ENCODE peak calls at places on chromosomes 11 and 22, in five cellular contexts. R is K562, M is right lobe of liver, Z is tibial nerve, N is transverse colon. V is an unnamed sample.

GRCh38 chr11:100329352-100329751 is 357.7 kb upstream of the ARHGAP42 start:
- DNase-seq in M (no peak), N (no peak), R (no peak), Z (no peak), V (no peak)

GRCh38 chr22:49586873-49587272 is 240.8 kb downstream of the BRD1 start:
- DNase-seq in R (no peak), Z (no peak), M (no peak), N (peak), V (no peak)

GRCh38 chr11:75268626-75269366 is 28.2 kb downstream of the TPBGL start:
- DNase-seq in M (peak), N (peak), Z (no peak), R (no peak), V (no peak)

GRCh38 chr11:71454470-71455113 is 1.6 kb downstream of the NADSYN1 start:
- DNase-seq in R (no peak), M (peak), N (peak), Z (no peak), V (peak)

GRCh38 chr11:112321521-112322172 is 61.0 kb upstream of the PLET1 start:
- DNase-seq in Z (no peak), N (peak), R (no peak), M (peak), V (peak)

GRCh38 chr11:86115542-86116385 is 46.9 kb upstream of the PICALM start:
- DNase-seq in Z (no peak), N (no peak), R (no peak), M (no peak), V (no peak)

GRCh38 chr11:606245-606644 is 9.5 kb downstream of the IRF7 start:
- DNase-seq in N (no peak), M (peak), Z (no peak), R (no peak), V (peak)

GRCh38 chr11:14443642-14444041 is 56.0 kb downstream of the COPB1 start:
- DNase-seq in Z (no peak), N (peak), R (no peak), M (peak), V (peak)

GRCh38 chr11:73345481-73346147 is 30.6 kb upstream of the RELT start:
- DNase-seq in R (no peak), N (no peak), M (no peak), Z (no peak), V (no peak)

GRCh38 chr11:283405-284080 is 5.3 kb downstream of the NLRP6 start:
- DNase-seq in M (no peak), R (no peak), Z (no peak), N (no peak), V (no peak)

GRCh38 chr22:20523118-20523983 is 15.9 kb downstream of the MED15 start:
- DNase-seq in Z (no peak), N (no peak), R (peak), M (no peak), V (no peak)

GRCh38 chr11:129273322-129273721 is 81.2 kb upstream of the ARHGAP32 start:
- DNase-seq in N (no peak), R (no peak), M (no peak), Z (no peak), V (no peak)

GRCh38 chr11:31947051-31947450 is 135.9 kb upstream of the PAX6 start:
- DNase-seq in Z (no peak), N (no peak), M (no peak), R (no peak), V (no peak)

GRCh38 chr11:77732143-77732542 is 88.4 kb downstream of the RSF1 start:
- DNase-seq in M (no peak), R (no peak), N (no peak), Z (no peak), V (no peak)

GRCh38 chr11:1546536-1547466 is 25.3 kb downstream of the DUSP8 start:
- DNase-seq in N (peak), Z (no peak), R (peak), M (peak), V (peak)

GRCh38 chr11:118529584-118530175 is 1.3 kb upstream of the TMEM25 start:
- DNase-seq in R (no peak), Z (no peak), N (no peak), M (no peak), V (no peak)

GRCh38 chr22:42645341-42645937 is 3.8 kb downstream of the CYB5R3 start:
- DNase-seq in R (no peak), Z (no peak), M (no peak), N (no peak), V (no peak)

GRCh38 chr11:24900524-24900923 is 403.7 kb downstream of the LUZP2 start:
- DNase-seq in N (no peak), R (no peak), Z (no peak), M (no peak), V (no peak)

GRCh38 chr11:35842958-35843357 is 100.9 kb upstream of the LDLRAD3 start:
- DNase-seq in Z (no peak), R (no peak), N (no peak), M (no peak), V (no peak)

GRCh38 chr11:10518891-10519290 is 22.1 kb downstream of the RNF141 start:
- DNase-seq in M (no peak), R (no peak), N (no peak), Z (no peak), V (no peak)

GRCh38 chr11:134173296-134173695 is 50.5 kb downstream of the NCAPD3 start:
- DNase-seq in Z (no peak), M (no peak), R (no peak), N (no peak), V (no peak)

GRCh38 chr22:21628386-21629261 is 1.2 kb downstream of the YDJC start:
- DNase-seq in Z (no peak), R (peak), M (peak), N (no peak), V (no peak)

GRCh38 chr11:19766206-19766605 is 53.6 kb downstream of the NAV2 start:
- DNase-seq in N (no peak), M (no peak), R (no peak), Z (no peak), V (no peak)

GRCh38 chr22:27474711-27475547 is 326.6 kb downstream of the MN1 start:
- DNase-seq in Z (no peak), R (no peak), N (no peak), M (no peak), V (no peak)

GRCh38 chr11:41459602-41460405 is at the start of gene LRRC4C:
- DNase-seq in N (no peak), Z (no peak), R (no peak), M (no peak), V (no peak)

GRCh38 chr11:75691804-75692203 is 23.0 kb upstream of the MAP6 start:
- DNase-seq in N (no peak), Z (no peak), R (no peak), M (no peak), V (no peak)

GRCh38 chr22:50206599-50206998 is 5.8 kb downstream of the SELENOO start:
- DNase-seq in N (peak), R (peak), M (peak), Z (no peak), V (no peak)

GRCh38 chr11:57072640-57073039 is 83.9 kb downstream of the OR5AK2 start:
- DNase-seq in Z (peak), R (no peak), M (no peak), N (no peak), V (no peak)

GRCh38 chr11:74933765-74934164 is 15.1 kb downstream of the XRRA1 start:
- DNase-seq in R (no peak), Z (no peak), N (no peak), M (no peak), V (no peak)

GRCh38 chr11:62912268-62912667 is 8.9 kb downstream of the CHRM1 start:
- DNase-seq in M (no peak), R (no peak), Z (no peak), N (no peak), V (no peak)

GRCh38 chr11:116792869-116793475 is 1.3 kb upstream of the APOA5 start:
- DNase-seq in N (no peak), M (no peak), Z (no peak), R (no peak), V (no peak)

GRCh38 chr22:27880778-27881394 is 38.2 kb downstream of the PITPNB start:
- DNase-seq in R (peak), Z (peak), N (no peak), M (no peak), V (peak)

GRCh38 chr22:50416996-50417395 is 57.8 kb downstream of the SBF1 start:
- DNase-seq in N (no peak), R (no peak), Z (no peak), M (no peak), V (no peak)

GRCh38 chr11:75814369-75814685 is 683 bp upstream of the UVRAG start:
- DNase-seq in N (no peak), Z (no peak), R (no peak), M (no peak), V (no peak)

GRCh38 chr11:12693485-12694181 is 19.4 kb downstream of the TEAD1 start:
- DNase-seq in M (peak), Z (peak), R (no peak), N (peak), V (peak)

GRCh38 chr11:79227308-79227707 is 213.5 kb downstream of the TENM4 start:
- DNase-seq in M (no peak), N (no peak), Z (no peak), R (no peak), V (no peak)

GRCh38 chr11:11262171-11262920 is 90.7 kb downstream of the CSNK2A3 start:
- DNase-seq in Z (no peak), M (no peak), N (no peak), R (no peak), V (no peak)

GRCh38 chr11:2686360-2687222 is 13.2 kb downstream of the KCNQ1OT1 start:
- DNase-seq in N (no peak), Z (no peak), M (no peak), R (no peak), V (peak)

GRCh38 chr11:69209421-69209820 is 53.7 kb downstream of the SMIM38 start:
- DNase-seq in R (no peak), N (no peak), Z (no peak), M (no peak), V (no peak)

GRCh38 chr11:69209038-69209350 is 53.3 kb downstream of the SMIM38 start:
- DNase-seq in N (no peak), M (no peak), R (no peak), Z (no peak), V (no peak)

GRCh38 chr11:69209936-69210659 is 54.4 kb downstream of the SMIM38 start:
- DNase-seq in M (no peak), Z (no peak), N (no peak), R (peak), V (no peak)

GRCh38 chr11:69211540-69212120 is 55.9 kb downstream of the SMIM38 start:
- DNase-seq in Z (no peak), M (no peak), N (no peak), R (no peak), V (peak)

GRCh38 chr11:69210660-69211035 is 54.9 kb downstream of the SMIM38 start:
- DNase-seq in N (no peak), R (no peak), M (no peak), Z (no peak), V (no peak)
- TF ChIP-seq POLR2A in N (no peak), R (no peak), M (no peak), Z (no peak), V (no peak)

GRCh38 chr11:9460322-9461067 is at the start of gene ZNF143:
- DNase-seq in R (peak), Z (peak), M (peak), N (peak), V (peak)
- TF ChIP-seq POLR2A in R (peak), Z (peak), M (peak), N (peak), V (peak)

GRCh38 chr11:124889692-124890091 is 8.0 kb downstream of the ROBO4 start:
- DNase-seq in R (no peak), M (no peak), N (no peak), Z (no peak), V (no peak)
- TF ChIP-seq POLR2A in R (no peak), M (no peak), N (no peak), Z (no peak), V (no peak)

DNA sequence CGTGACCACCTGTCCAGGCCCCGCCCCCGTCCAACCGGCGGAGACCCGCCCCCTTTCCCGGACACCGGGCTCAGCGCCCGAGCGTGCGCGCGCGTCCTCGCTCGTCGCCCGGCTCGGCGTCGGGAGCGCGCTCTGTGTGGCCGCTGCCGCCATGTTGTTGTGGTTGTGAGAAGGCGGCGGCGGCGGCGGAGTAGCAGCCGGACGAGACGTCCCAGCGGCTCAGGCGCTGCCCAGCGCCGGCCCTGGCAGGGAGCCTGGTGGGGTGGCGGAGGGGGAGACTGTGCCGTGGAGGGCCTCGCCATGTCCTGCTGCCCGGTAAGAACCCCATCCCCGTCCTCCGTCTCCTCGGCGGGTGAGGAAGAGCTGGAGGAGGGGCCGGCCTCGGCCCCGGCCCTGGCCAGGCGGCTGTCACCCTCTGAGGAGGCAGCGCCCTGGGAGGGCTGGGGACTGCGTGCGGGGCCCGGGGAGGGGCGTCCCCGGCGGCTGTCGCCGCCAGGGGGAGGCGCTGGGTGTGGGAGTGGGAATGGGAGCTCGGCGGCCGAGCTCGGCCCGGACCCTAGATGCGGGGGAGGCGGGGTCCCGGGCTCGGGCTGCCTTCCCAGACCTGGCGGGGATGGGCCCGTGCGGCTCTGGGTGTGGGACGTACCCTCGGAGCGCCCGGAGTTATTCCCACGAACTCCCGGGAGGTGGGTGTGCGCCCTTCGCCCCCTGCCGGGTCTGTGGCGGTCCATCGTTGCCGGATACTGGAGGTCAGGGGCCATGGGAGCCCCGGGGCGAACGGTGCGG is at the start of gene MTMR3:
- DNase-seq in Z (peak), N (peak), R (peak), M (peak), V (peak)
- TF ChIP-seq POLR2A in Z (peak), N (peak), R (peak), M (peak), V (peak)

DNA sequence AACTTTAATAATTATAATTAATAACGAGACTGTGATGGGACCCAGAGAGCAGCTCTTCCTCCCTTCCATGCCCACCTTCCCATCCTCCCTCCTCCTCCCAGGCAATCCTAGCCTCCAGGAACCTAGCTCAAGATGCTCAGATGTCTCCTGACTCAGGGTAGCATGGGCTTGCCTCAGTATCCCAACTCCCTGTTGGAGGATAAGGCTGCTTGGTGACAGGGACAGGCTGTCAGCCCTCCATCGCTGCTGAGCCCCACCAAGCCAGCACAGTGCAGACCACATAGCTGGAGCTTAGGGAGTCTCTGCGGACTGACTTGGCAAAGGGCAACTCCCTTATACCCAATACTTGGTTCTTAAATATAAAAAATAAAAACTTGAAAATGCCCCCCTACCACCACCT is 11.5 kb downstream of the MYH9 start:
- DNase-seq in M (no peak), N (no peak), Z (no peak), R (no peak), V (no peak)
- TF ChIP-seq POLR2A in M (no peak), N (no peak), Z (no peak), R (no peak), V (no peak)

DNA sequence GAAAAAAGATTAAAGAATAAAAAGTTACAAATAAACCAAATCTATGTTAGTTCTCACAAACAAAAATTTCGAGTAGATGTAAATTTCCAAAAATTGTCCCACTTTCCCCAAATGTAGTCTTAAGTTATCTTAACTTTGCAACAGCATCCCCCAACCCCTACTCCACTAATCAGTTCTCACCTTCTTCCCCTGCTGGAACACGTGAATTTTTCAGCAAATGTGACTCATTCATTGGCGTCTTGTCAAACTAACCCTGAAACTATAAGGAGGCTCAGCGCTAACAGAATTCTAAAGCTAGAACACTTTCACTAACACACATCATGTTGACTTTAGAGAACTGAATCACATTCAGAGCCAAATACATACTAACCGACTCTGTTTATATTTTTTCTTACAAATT is 46.1 kb downstream of the PHF21A start:
- DNase-seq in N (no peak), M (no peak), Z (no peak), R (peak), V (no peak)
- TF ChIP-seq POLR2A in N (no peak), M (no peak), Z (no peak), R (no peak), V (no peak)

DNA sequence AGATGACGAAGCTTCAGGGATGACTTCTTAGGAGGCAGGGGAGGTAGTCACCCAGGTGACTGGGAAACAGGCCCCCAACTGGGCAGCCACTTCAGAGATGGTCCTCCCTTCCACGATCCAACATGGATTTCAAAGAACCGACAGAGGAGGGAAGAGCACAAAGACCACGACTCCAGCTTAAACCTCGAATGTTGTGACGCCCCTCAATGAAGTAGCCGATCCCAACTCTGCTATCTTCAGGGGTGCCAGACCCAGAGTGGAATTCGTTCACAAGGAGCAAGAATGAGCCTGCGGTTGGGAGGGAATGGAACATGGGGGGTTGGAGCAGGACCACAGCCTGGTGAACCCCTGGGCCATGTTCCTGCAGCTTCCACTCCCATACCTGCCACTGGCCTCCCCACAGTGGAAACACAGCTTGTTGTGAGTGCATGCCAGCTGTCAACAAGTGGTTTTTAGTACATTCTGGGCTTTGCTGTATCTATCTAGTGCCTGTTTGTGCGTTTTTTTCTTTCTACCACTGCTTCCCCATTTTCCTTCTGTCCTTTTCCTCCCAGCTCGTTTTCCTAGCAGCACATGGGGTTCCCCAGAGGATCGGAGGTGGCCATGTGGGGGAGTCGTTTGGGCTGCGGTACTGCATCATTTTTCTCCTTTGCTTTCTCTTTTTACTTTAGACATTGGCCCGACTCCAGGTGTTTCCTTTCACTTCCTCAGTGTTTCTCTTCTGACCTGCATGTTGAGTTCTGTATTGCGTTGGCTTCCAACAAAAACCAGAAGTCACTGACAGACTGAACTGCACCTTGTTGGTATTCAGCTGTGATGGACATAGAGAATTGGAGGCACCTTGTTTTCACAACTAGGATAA is 65.8 kb downstream of the MORC2 start:
- DNase-seq in Z (no peak), M (no peak), R (peak), N (no peak), V (no peak)
- TF ChIP-seq POLR2A in Z (no peak), M (no peak), R (no peak), N (no peak), V (no peak)

GRCh38 chr22:31399211-31400022 is at the start of gene DRG1:
- DNase-seq in R (peak), N (peak), Z (peak), M (peak), V (peak)
- TF ChIP-seq POLR2A in R (peak), N (peak), Z (peak), M (peak), V (peak)

GRCh38 chr11:65115361-65116082 is 2.0 kb downstream of the ZNHIT2 start:
- DNase-seq in M (no peak), R (no peak), Z (no peak), N (no peak), V (no peak)
- TF ChIP-seq POLR2A in M (no peak), R (peak), Z (no peak), N (no peak), V (no peak)

GRCh38 chr11:66438009-66438503 is 592 bp downstream of the MRPL11 start:
- DNase-seq in Z (no peak), M (no peak), N (no peak), R (peak), V (no peak)

GRCh38 chr11:66443602-66444001 is 5.0 kb upstream of the MRPL11 start:
- DNase-seq in R (no peak), Z (no peak), N (no peak), M (no peak), V (peak)

GRCh38 chr11:66438504-66439466 is at the start of gene MRPL11:
- DNase-seq in M (peak), R (peak), N (peak), Z (peak), V (peak)
- TF ChIP-seq POLR2A in M (no peak), R (peak), N (no peak), Z (peak), V (peak)

V was measured in body of pancreas.